ENCODE peak calls at places on chromosomes 4 and X, in six cellular contexts. R, A, Z, U, T and N are unnamed samples.

GRCh38 chr4:137946423-137946822 is 295.7 kb downstream of the SLC7A11 start:
- DNase-seq in U (no peak), T (no peak), A (peak), Z (no peak), R (no peak), N (peak)

GRCh38 chrX:66030505-66031317 is 9.2 kb downstream of the VSIG4 start:
- DNase-seq in R (peak), T (peak), A (peak), Z (no peak), U (peak), N (no peak)

GRCh38 chr4:6881908-6882307 is 27.7 kb upstream of the TBC1D14 start:
- DNase-seq in R (no peak), U (no peak), A (no peak), Z (no peak), T (no peak), N (no peak)

GRCh38 chr4:52015366-52015765 is 4.8 kb downstream of the LRRC66 start:
- DNase-seq in T (no peak), Z (no peak), R (peak), U (no peak), A (peak), N (no peak)

GRCh38 chrX:38975368-38975767 is 174.1 kb downstream of the MID1IP1 start:
- DNase-seq in Z (no peak), U (no peak), T (no peak), R (no peak), A (peak), N (no peak)

GRCh38 chr4:4506961-4507360 is 34.9 kb downstream of the STX18 start:
- DNase-seq in U (no peak), T (no peak), Z (no peak), A (peak), R (no peak), N (no peak)

GRCh38 chr4:184648220-184649025 is 824 bp downstream of the CASP3 start:
- DNase-seq in Z (no peak), T (peak), R (peak), A (peak), U (no peak), N (peak)

GRCh38 chr4:150219841-150220240 is 141.6 kb downstream of the DCLK2 start:
- DNase-seq in U (no peak), Z (no peak), A (peak), T (no peak), R (no peak), N (peak)

GRCh38 chr4:24802648-24803047 is 7.3 kb downstream of the SOD3 start:
- DNase-seq in U (no peak), R (no peak), T (no peak), Z (no peak), A (peak), N (no peak)

GRCh38 chr4:87654487-87655044 is 4.5 kb downstream of the DMP1 start:
- DNase-seq in U (no peak), R (no peak), T (no peak), Z (no peak), A (no peak), N (no peak)

GRCh38 chr4:70496231-70496630 is 22.1 kb upstream of the AMTN start:
- DNase-seq in T (no peak), U (no peak), R (no peak), Z (no peak), A (no peak), N (no peak)

GRCh38 chrX:10501606-10502005 is 118.8 kb downstream of the MID1 start:
- DNase-seq in Z (no peak), U (no peak), R (no peak), T (no peak), A (no peak), N (no peak)

GRCh38 chrX:58025979-58026378 is 115.7 kb upstream of the ZXDA start:
- DNase-seq in T (peak), U (peak), Z (no peak), A (peak), R (peak), N (no peak)

GRCh38 chr4:156968479-156968984 is 3.1 kb downstream of the PDGFC start:
- DNase-seq in T (peak), A (peak), Z (no peak), R (peak), U (peak), N (peak)

GRCh38 chr4:10554694-10555093 is 97.5 kb upstream of the ZNF518B start:
- DNase-seq in Z (no peak), T (peak), U (peak), R (peak), A (peak), N (peak)

GRCh38 chr4:86967798-86968197 is 33.0 kb downstream of the AFF1 start:
- DNase-seq in U (no peak), T (no peak), R (peak), Z (no peak), A (peak), N (peak)

GRCh38 chr4:831483-831805 is 5.5 kb upstream of the CPLX1 start:
- DNase-seq in A (no peak), U (no peak), T (no peak), Z (no peak), R (no peak), N (no peak)

GRCh38 chr4:828641-829271 is 2.8 kb upstream of the CPLX1 start:
- DNase-seq in A (peak), Z (no peak), T (no peak), R (no peak), U (no peak), N (no peak)

GRCh38 chr4:829291-829690 is 3.4 kb upstream of the CPLX1 start:
- DNase-seq in R (no peak), T (no peak), A (no peak), Z (no peak), U (no peak), N (no peak)

GRCh38 chr4:830776-831482 is 5.0 kb upstream of the CPLX1 start:
- DNase-seq in U (no peak), R (no peak), T (no peak), Z (no peak), A (no peak), N (no peak)

GRCh38 chr4:829761-830655 is 4.1 kb upstream of the CPLX1 start:
- DNase-seq in U (no peak), R (no peak), T (no peak), Z (no peak), A (no peak), N (no peak)
- H3K4me3 ChIP-seq in U (no peak), R (no peak), T (no peak), Z (no peak), A (no peak), N (no peak)

DNA sequence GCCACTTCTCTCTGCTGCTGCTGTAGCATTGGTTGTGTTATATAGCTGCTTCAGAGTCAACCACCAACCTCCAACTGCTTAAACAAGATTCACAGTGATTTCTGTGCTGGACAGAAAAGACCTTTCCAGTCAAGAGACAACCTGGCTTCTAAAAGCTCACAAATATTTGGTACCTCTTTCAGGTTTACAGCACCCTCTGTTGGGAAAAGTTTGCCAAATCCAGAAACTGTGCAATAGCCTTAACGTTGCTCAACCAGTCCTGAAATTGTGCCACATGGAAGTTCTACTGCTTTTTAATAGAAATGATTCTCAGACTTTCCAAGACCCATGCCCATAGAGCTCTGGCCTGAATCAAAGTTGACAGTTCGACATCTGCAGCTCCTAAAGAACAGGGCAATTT is 842.1 kb upstream of the HTR2C start:
- DNase-seq in R (peak), T (peak), A (peak), U (peak), Z (no peak), N (peak)
- TF ChIP-seq CTCF in R (no peak), T (no peak), A (no peak), U (peak), Z (no peak), N (no peak)

DNA sequence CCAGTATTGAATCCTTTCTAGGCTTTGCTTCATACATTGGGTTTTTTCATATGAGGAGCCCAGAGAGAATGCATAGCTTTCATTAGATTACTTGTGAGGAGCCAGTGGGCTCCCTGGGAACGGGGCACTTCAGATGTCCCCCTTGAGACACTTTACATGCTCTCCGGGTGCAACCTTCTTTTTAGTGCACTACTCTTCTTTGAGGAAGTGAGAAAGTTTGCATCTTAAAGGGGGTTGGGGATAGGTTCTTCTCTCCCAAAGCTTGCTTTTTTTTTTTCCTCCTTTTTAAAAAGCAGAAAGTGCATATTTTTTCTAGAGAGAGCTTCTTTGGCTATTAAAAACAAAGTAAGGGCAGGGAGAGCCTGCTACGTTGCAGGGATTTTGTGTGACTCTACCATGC is 4.3 kb downstream of the HADH start:
- DNase-seq in R (peak), Z (no peak), T (peak), U (no peak), A (no peak), N (no peak)
- H3K4me3 ChIP-seq in R (no peak), Z (no peak), T (no peak), U (no peak), A (no peak), N (no peak)

DNA sequence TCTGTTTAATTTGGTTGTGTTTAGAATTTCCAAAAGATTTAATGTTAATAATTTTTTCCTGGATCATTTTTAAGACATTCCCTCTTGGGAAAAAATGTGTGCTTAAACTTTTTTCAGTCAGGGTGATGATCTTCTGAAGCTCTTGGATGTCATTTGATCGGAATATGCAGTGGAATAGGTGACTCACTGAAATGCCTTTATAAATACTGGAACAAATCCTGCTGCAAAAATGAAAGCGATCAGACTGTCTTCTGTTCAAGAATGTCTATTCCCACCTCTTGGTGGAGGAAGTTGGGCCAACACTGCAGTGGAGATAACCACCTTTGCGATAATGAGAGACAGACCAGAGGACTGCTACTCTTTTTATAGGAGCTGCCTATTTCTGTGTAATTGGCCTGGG is 46.7 kb downstream of the LARP1B start:
- DNase-seq in R (no peak), U (no peak), A (peak), Z (no peak), T (no peak), N (peak)
- TF ChIP-seq CTCF in R (no peak), U (no peak), A (no peak), Z (no peak), T (no peak), N (no peak)

GRCh38 chr4:173074501-173074946 is 94.1 kb upstream of the GALNT7 start:
- DNase-seq in Z (peak), R (peak), U (peak), T (peak), A (peak), N (peak)
- H3K4me3 ChIP-seq in Z (no peak), R (no peak), U (no peak), T (no peak), A (no peak), N (no peak)

GRCh38 chr4:99945718-99946345 is 586 bp downstream of the DNAJB14 start:
- DNase-seq in A (no peak), Z (no peak), T (peak), U (no peak), R (peak), N (peak)
- TF ChIP-seq CTCF in A (peak), Z (peak), T (no peak), U (no peak), R (no peak), N (no peak)

DNA sequence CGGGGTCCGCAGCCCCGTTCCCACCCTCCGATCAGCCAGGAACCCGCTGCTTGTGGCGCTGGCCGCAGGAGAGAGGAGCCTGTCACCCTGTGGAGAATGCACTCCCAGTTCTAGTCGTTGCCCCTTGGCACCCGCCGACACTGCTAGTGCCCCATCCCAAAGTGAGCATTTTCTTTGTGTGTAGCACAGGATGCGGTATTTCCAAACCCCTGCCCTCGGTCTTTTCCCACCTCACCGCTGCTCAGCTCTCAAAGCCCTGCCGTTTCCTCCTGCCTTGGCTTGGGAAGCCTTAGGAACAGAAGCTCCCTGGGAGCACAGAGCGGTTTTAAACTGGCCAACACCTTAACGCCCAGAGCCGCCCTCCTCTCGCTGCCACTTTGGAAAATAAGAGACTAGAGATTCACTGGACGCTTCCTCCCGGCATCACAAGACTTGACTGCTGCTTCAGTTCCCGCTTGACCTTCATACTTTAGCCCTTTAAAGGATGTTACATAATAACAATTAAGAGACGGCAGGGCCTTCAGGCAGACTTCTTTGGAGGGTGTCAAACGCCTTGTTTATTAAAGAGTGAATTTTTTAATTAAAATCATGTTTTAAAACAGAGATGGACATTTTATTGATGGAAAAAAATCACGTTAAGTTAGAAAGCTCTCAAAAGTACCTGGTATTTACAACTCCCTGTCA is 843 bp downstream of the CYP4V2 start:
- DNase-seq in U (no peak), Z (no peak), A (peak), R (peak), T (peak), N (peak)
- H3K4me3 ChIP-seq in U (peak), Z (peak), A (peak), R (peak), T (peak), N (peak)

DNA sequence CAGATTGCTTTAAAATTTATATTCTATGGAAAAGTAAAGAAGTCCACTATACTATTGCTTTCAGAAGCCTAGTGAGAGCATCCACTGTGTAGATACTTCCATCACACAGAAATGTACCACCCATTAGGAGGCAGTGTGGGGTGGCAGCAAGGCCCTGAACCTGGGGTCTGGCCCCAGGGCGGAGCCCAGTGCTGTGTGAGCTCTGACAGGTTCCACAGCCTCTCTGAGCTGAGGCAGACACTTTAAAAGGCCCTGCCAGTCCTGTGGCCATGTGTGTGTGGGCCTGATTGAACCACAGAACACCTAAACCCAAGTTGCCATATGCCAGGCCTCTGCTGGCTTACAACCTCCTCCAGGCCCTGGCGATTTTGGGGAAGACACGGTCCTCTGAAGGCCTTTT is 49.2 kb downstream of the PHKA2 start:
- DNase-seq in A (no peak), R (no peak), U (no peak), T (no peak), Z (no peak), N (no peak)
- TF ChIP-seq CTCF in A (no peak), R (no peak), U (no peak), T (no peak), Z (no peak), N (no peak)

DNA sequence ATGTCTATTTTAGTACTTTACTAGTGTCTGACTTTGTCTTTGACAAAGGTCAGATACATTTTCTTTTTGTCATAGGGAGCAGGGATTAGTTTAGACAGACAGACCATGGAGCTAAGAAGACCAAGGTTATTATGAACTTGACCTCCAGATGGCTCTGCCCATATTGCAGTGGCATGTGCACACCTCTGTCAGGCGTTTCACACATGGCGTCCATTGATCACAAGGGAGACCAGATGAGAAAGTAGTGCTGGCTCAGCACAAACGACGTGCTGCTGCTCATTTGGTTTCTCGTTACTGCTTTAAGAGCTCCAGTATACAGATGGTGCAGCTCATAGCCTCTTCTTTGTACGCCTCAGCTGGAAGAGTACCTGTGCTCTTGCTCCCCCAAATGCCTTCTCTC is 56.3 kb upstream of the HPSE start:
- DNase-seq in R (no peak), U (no peak), Z (no peak), A (no peak), T (no peak), N (no peak)
- H3K4me3 ChIP-seq in R (no peak), U (no peak), Z (no peak), A (no peak), T (no peak), N (no peak)

GRCh38 chrX:106791495-106791894 is 11.0 kb upstream of the TBC1D8B start:
- DNase-seq in U (no peak), T (peak), R (peak), A (peak), Z (no peak), N (no peak)
- TF ChIP-seq CTCF in U (peak), T (no peak), R (no peak), A (peak), Z (peak), N (peak)